ENCODE peak calls at places on chromosomes 7 and 10, in five cellular contexts. H, L, D, A and X are unnamed samples.
A peak's percentile ranks its signal among the peaks of the same experiment; 100 is the strongest.

GRCh38 chr7:150835702-150836280 is 16.5 kb upstream of the AOC1 start:
- DNase-seq in A (no peak), H (no peak), D (no peak), L (no peak), X (no peak)

GRCh38 chr10:76160758-76161555 is 729.5 kb downstream of the LRMDA start:
- DNase-seq in L (no peak), H (no peak), D (no peak), A (no peak), X (no peak)

GRCh38 chr7:46478046-46478445 is 557.0 kb upstream of the IGFBP3 start:
- DNase-seq in A (no peak), L (no peak), H (no peak), D (no peak), X (no peak)

GRCh38 chr7:2567663-2568238 is 9.0 kb downstream of the IQCE start:
- DNase-seq in D (no peak), H (no peak), L (peak; percentile 42), A (peak; percentile 69), X (no peak)

GRCh38 chr7:78261302-78261701 is 462.7 kb downstream of the PHTF2 start:
- DNase-seq in D (no peak), A (no peak), H (no peak), L (no peak), X (no peak)

GRCh38 chr7:85587777-85588176 is 400.9 kb upstream of the SEMA3D start:
- DNase-seq in H (no peak), L (no peak), D (no peak), A (no peak), X (no peak)

GRCh38 chr7:130758429-130759056 is 24.5 kb upstream of the KLF14 start:
- DNase-seq in H (no peak), A (peak; percentile 56), D (peak; percentile 60), L (peak; percentile 29), X (no peak)

GRCh38 chr7:99554929-99555328 is 3.0 kb upstream of the FAM200A start:
- DNase-seq in A (no peak), L (no peak), D (no peak), H (no peak), X (no peak)

GRCh38 chr10:15813415-15813814 is 46.9 kb downstream of the MINDY3 start:
- DNase-seq in H (no peak), D (no peak), A (no peak), L (no peak), X (no peak)

GRCh38 chr10:121889212-121889611 is 38.6 kb downstream of the ATE1 start:
- DNase-seq in A (no peak), L (no peak), D (no peak), H (no peak), X (no peak)

GRCh38 chr10:74932648-74933047 is 106.2 kb downstream of the KAT6B start:
- DNase-seq in H (no peak), D (no peak), A (no peak), L (no peak), X (no peak)

GRCh38 chr7:155545348-155545747 is 1.0 kb downstream of the CNPY1 start:
- DNase-seq in L (no peak), H (no peak), D (peak; percentile 57), A (no peak), X (no peak)

GRCh38 chr10:120098242-120098930 is 205.9 kb downstream of the SEC23IP start:
- DNase-seq in H (no peak), D (no peak), A (peak; percentile 39), L (no peak), X (no peak)

GRCh38 chr10:10315989-10316388 is 701.7 kb upstream of the CELF2 start:
- DNase-seq in L (no peak), A (no peak), H (no peak), D (no peak), X (no peak)

GRCh38 chr10:48608279-48608681 is 3.4 kb upstream of the ARHGAP22 start:
- DNase-seq in D (peak; percentile 77), L (peak; percentile 6), H (peak; percentile 48), A (peak; percentile 67), X (peak; percentile 39)

GRCh38 chr10:61279400-61279799 is 173.8 kb downstream of the TMEM26 start:
- DNase-seq in D (no peak), L (no peak), A (no peak), H (no peak), X (no peak)

GRCh38 chr7:135333196-135333595 is 99.6 kb downstream of the STRA8 start:
- DNase-seq in D (no peak), H (no peak), A (no peak), L (no peak), X (no peak)

GRCh38 chr10:86968271-86968993 is at the start of gene ADIRF:
- DNase-seq in D (no peak), A (no peak), H (no peak), L (no peak), X (no peak)

GRCh38 chr10:3477683-3478082 is 305.1 kb upstream of the PITRM1 start:
- DNase-seq in D (no peak), L (no peak), H (peak; percentile 67), A (no peak), X (no peak)

GRCh38 chr7:107173691-107174406 is 5.0 kb downstream of the HBP1 start:
- DNase-seq in A (no peak), H (no peak), L (no peak), D (no peak), X (no peak)

GRCh38 chr10:100568937-100569336 is 33.2 kb downstream of the HIF1AN start:
- DNase-seq in D (no peak), H (no peak), L (no peak), A (peak; percentile 14), X (no peak)

GRCh38 chr7:2269468-2270460 is 27.7 kb downstream of the NUDT1 start:
- DNase-seq in A (peak; percentile 73), L (peak; percentile 35), H (no peak), D (no peak), X (no peak)

GRCh38 chr10:94991243-94991888 is 52.9 kb downstream of the CYP2C9 start:
- DNase-seq in L (peak; percentile 1), D (no peak), H (no peak), A (no peak), X (no peak)

GRCh38 chr7:107972986-107973385 is 30.0 kb downstream of the LAMB1 start:
- DNase-seq in H (no peak), L (no peak), D (no peak), A (no peak), X (no peak)

GRCh38 chr10:11447571-11447970 is 163.9 kb downstream of the USP6NL start:
- DNase-seq in A (no peak), H (no peak), L (no peak), D (no peak), X (no peak)

GRCh38 chr7:155962191-155962967 is 150.1 kb upstream of the SHH start:
- DNase-seq in H (peak; percentile 1), D (no peak), L (peak; percentile 63), A (no peak), X (no peak)

GRCh38 chr7:25180946-25181345 is 47.3 kb downstream of the NPVF start:
- DNase-seq in L (no peak), H (no peak), A (no peak), D (no peak), X (no peak)

GRCh38 chr7:108099650-108100049 is 30.5 kb downstream of the LAMB4 start:
- DNase-seq in A (no peak), L (no peak), D (no peak), H (no peak), X (no peak)

GRCh38 chr10:4334076-4334475 is 491.9 kb upstream of the AKR1E2 start:
- DNase-seq in A (no peak), L (no peak), H (no peak), D (peak; percentile 17), X (no peak)

GRCh38 chr10:1598393-1599153 is 138.8 kb downstream of the ADARB2 start:
- DNase-seq in H (no peak), L (no peak), D (no peak), A (no peak), X (no peak)

GRCh38 chr7:106075937-106076336 is 36.2 kb downstream of the SYPL1 start:
- DNase-seq in A (no peak), H (no peak), D (no peak), L (no peak), X (no peak)

GRCh38 chr10:21194510-21194993 is 297.4 kb upstream of the NEBL start:
- DNase-seq in L (peak; percentile 31), D (no peak), A (peak; percentile 34), H (no peak), X (no peak)

GRCh38 chr7:151229249-151229648 is 2.2 kb upstream of the ABCF2 start:
- DNase-seq in A (no peak), L (no peak), D (no peak), H (no peak), X (no peak)

GRCh38 chr7:73625276-73625675 is 954 bp upstream of the MLXIPL start:
- DNase-seq in D (no peak), H (no peak), A (no peak), L (no peak), X (no peak)

GRCh38 chr7:73628504-73628903 is 4.2 kb upstream of the MLXIPL start:
- DNase-seq in A (no peak), L (no peak), H (no peak), D (no peak), X (no peak)

GRCh38 chr7:73624669-73625001 is 313 bp upstream of the MLXIPL start:
- DNase-seq in D (no peak), L (no peak), H (no peak), A (no peak), X (no peak)

GRCh38 chr7:73623798-73624668 is at the start of gene MLXIPL:
- DNase-seq in H (no peak), A (peak; percentile 100), D (peak; percentile 99), L (peak; percentile 83), X (peak; percentile 47)

GRCh38 chr7:73626814-73627213 is 2.5 kb upstream of the MLXIPL start:
- DNase-seq in D (no peak), A (no peak), H (no peak), L (no peak), X (no peak)
- TF ChIP-seq GABPA in D (no peak), A (no peak), H (no peak), L (no peak), X (no peak)

GRCh38 chr7:65509368-65510186 is 135.9 kb downstream of the ZNF92 start:
- DNase-seq in H (no peak), A (peak; percentile 43), D (no peak), L (no peak), X (no peak)
- H3K4me3 ChIP-seq in H (no peak overlapping the region), A (peak overlapping the region; percentile 64), D (peak overlapping the region; percentile 87), L (peak overlapping the region; percentile 79), X (peak overlapping the region; percentile 37)

DNA sequence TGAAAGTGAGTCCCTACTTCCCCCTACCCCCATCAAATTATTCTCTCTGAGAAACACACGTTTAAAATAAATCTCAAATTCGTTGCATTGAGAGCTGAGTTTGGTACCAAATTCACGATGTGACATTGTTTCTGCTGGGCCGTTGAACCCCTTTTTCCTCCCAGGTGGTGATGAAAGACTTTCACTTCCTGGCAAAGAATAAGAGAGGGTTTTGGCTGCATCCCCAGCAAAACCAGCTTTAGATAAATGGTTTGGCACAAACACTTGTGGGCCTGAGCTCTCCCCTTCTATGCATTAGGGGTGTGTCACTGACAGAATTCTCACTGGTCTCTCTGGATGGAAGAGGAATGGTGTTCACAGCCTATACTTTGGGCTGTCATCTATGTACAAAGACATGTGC is 8.8 kb upstream of the DNTT start:
- DNase-seq in H (no peak), A (no peak), L (no peak), D (no peak), X (no peak)
- TF ChIP-seq REST in H (no peak), A (no peak), L (no peak), D (no peak), X (no peak)

DNA sequence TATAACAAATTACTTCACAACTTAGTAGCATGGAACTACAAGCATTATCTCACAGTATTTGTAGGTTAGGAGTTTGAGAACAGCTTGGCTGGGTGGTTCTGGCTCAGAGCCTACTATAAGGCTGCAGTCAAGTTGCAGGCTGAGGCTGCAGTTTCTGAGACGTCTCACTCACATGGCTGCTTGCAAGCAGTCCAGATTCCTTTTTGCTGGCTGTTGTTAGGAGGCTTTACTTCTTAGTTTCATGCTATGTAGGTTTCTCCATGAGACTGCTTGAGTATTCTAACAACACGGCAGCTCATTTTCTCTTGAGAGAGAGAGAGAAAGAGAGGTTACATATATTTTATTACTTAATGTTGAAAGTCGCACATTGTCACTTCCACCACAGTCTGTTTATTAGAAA is 1073.9 kb downstream of the NXPH1 start:
- DNase-seq in A (no peak), L (no peak), D (no peak), H (no peak), X (no peak)
- TF ChIP-seq GABPA in A (no peak), L (no peak), D (no peak), H (no peak), X (no peak)